ENCODE peak calls at places on chromosomes 2 and 18, in four cellular contexts. G is OCI-LY7, S is PC-9, L is MM.1S. I is an unnamed sample. For H3K4me1, the result is how much of the 10 kb centered on the place peaks cover.

GRCh38 chr2:54767921-54768320 is 44.5 kb downstream of the EML6 start:
- DNase-seq in S (no peak), L (peak), G (peak), I (peak)

GRCh38 chr2:165018207-165018606 is 62.9 kb upstream of the SLC38A11 start:
- DNase-seq in G (peak), S (no peak), L (no peak), I (no peak)

GRCh38 chr2:15655123-15655887 is 63.6 kb downstream of the DDX1 start:
- DNase-seq in L (no peak), S (no peak), G (no peak), I (no peak)

GRCh38 chr2:172102858-172103359 is at the start of gene DLX2:
- DNase-seq in L (peak), G (peak), S (peak), I (no peak)

GRCh38 chr2:33214436-33214835 is 262.0 kb upstream of the RASGRP3 start:
- DNase-seq in G (no peak), L (no peak), S (no peak), I (no peak)

GRCh38 chr2:134319581-134320246 is 65.8 kb downstream of the MGAT5 start:
- DNase-seq in S (no peak), G (no peak), L (no peak), I (no peak)

GRCh38 chr2:36967236-36967876 is 1.0 kb upstream of the STRN start:
- DNase-seq in G (peak), S (no peak), L (no peak), I (no peak)

GRCh38 chr2:155062250-155062985 is 363.9 kb downstream of the KCNJ3 start:
- DNase-seq in G (no peak), S (no peak), L (no peak), I (no peak)

GRCh38 chr2:160125366-160125765 is 63.0 kb upstream of the PLA2R1 start:
- DNase-seq in L (no peak), S (no peak), G (no peak), I (no peak)

GRCh38 chr2:85437488-85438290 is 19.2 kb downstream of the SH2D6 start:
- DNase-seq in L (peak), S (peak), G (peak), I (no peak)

GRCh38 chr2:235666240-235666781 is 172.5 kb downstream of the AGAP1 start:
- DNase-seq in S (peak), L (peak), G (no peak), I (peak)

GRCh38 chr2:138827426-138828054 is 47.4 kb upstream of the NXPH2 start:
- DNase-seq in S (peak), L (peak), G (peak), I (peak)

GRCh38 chr2:124884315-124884714 is 859.2 kb downstream of the CNTNAP5 start:
- DNase-seq in L (no peak), G (no peak), S (no peak), I (no peak)

GRCh38 chr18:67551146-67551545 is 34.6 kb upstream of the DSEL start:
- DNase-seq in L (no peak), G (no peak), S (no peak), I (no peak)

GRCh38 chr2:158484892-158485556 is 28.3 kb downstream of the PKP4 start:
- DNase-seq in G (no peak), S (no peak), L (no peak), I (no peak)

GRCh38 chr2:43104106-43104505 is 122.3 kb downstream of the ZFP36L2 start:
- DNase-seq in L (no peak), G (no peak), S (no peak), I (no peak)

DNA sequence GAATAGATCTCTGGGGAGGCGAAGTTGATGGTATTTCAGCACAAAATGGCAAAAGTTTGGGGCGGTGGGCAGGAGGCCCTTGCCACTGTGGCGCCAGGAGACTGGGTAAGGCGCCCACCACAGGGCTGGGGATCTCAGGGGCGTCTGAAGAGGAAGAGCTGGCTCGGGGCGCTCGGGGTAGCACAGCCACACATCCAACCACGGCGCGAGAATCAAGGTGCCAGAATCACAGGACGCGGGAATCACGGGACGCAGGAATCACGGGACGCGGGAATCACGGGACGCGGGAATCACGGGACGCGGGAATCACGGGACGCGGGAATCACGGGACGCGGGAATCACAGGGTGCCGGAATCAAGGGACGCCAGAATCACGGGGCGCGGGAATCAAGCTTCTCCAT is 174.4 kb downstream of the TMEM18 start:
- DNase-seq in G (no peak), S (no peak), L (no peak), I (no peak)
- TF ChIP-seq CTCF in G (no peak), S (no peak), L (no peak), I (no peak)

GRCh38 chr2:161357097-161357496 is 48.9 kb downstream of the PSMD14 start:
- DNase-seq in S (no peak), L (no peak), G (no peak), I (no peak)
- H3K4me1 ChIP-seq in S (under half), L (under half), G (under half), I (under half)

GRCh38 chr18:25982961-25983360 is 107.5 kb downstream of the SS18 start:
- DNase-seq in S (no peak), G (no peak), L (peak), I (no peak)

GRCh38 chr18:25990473-25990872 is 99.9 kb downstream of the SS18 start:
- DNase-seq in G (no peak), S (no peak), L (no peak), I (no peak)

DNA sequence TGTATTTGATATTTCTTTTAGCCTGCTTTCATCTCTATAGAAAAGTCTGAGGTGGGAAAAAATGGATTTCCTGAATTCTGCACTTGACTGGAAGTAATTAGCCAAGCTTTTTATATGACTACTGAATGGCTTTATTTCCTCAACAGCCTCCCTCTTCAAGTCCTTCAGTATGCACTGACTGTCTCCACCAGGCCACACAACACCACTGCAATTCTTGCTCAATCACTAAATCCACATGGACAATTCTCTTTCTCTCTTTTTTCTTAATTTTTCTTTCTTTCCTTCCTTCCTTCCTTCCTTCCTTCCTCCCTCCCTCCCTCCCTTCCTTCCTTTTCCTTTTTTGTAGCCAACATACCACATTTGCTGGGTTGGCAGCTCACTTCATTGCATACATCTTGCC is 104.4 kb downstream of the SS18 start:
- DNase-seq in S (no peak), G (no peak), L (no peak), I (no peak)
- TF ChIP-seq CTCF in S (no peak), G (no peak), L (no peak), I (no peak)

DNA sequence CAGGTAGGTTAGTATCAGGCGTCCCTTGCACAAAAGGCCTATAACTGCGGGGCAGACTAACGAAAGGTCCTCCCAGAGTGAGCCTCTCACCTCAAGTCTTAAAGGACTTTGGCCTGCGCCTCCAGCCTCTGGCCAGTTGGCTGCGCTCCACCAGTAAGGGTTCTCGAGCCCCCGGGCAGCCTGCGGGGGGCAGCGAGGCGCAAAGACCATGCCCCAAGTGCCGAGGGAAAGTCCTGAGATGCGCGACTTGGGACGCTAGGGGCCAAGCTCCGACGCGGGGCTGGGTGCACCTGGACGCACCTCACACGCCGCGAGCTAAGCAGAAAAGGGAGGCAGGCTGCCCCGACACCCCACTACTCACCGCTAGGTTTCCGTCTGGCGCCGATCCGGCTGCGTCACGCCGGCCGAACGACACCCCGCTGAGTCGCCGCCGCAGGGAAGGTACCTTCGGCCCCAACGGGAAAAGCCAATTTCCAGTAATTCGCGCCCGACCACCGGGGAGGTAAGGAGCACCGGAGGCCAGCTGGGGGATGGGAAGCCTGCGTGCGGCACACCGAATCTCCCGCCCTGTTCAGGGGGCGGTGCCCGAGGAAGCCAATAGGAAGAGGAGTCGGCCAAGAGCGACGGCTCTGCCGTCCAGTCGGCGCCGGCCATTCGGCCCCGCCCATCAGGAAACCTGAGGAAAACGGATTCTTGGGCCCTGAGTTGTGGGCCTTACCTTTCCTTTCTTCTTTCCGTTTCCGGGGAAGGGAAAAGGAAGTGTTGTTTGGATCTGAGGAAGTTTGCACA is at the start of gene ORC2:
- DNase-seq in G (peak), L (peak), S (peak), I (peak)
- H3K4me1 ChIP-seq in G (under half), L (under half), S (half or more), I (under half)

DNA sequence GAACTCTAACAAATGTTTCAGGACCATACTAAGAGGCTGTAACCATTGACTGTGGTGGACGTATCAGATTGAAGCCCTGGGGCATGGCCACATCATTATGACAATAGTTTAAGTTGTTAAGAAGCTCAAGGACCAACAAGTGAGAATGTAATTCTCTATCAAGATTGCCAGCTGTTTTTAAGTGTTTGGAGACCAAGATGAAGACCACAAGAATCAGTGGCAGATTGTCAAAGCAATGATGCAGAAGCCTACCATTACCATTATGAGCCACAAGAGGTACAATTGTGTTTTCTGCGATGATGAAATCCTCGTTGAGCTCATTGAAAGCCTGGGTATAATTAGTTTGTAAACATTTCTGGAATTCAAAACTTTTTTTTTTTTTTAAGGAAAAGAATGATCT is 261.1 kb upstream of the ZEB2 start:
- DNase-seq in G (no peak), S (no peak), L (no peak), I (no peak)
- TF ChIP-seq CTCF in G (no peak), S (no peak), L (no peak), I (no peak)

GRCh38 chr2:31267437-31268120 is 33.6 kb downstream of the EHD3 start:
- DNase-seq in G (no peak), L (no peak), S (no peak), I (no peak)
- H3K4me1 ChIP-seq in G (under half), L (under half), S (under half), I (under half)

GRCh38 chr2:28595323-28595722 is 99.5 kb downstream of the PLB1 start:
- DNase-seq in S (no peak), L (no peak), G (no peak), I (no peak)
- TF ChIP-seq CTCF in S (no peak), L (no peak), G (no peak), I (no peak)

I was measured in foreskin keratinocyte.